ENCODE peak calls at places on chromosomes 7 and 10, in ten cellular contexts. H is left ventricle myocardium superior; T is GM18507; I is Panc1; P is T1000; Z is stimulated activated CD4-positive, alpha-beta T cell treated with anti-CD3 and anti-CD28 coated beads, Interleukin-2, amount 100 ng/mL, for 48 hours; K is amygdala; N is posterior cingulate gyrus; G is BJ; J is activated CD4-positive, CD25-positive, alpha-beta regulatory T cell. S is an unnamed sample.

GRCh38 chr7:31122649-31123058 is 70.5 kb downstream of the ADCYAP1R1 start:
- DNase-seq in K (peak), P (peak), Z (peak), J (no peak), H (peak), G (peak), T (peak), I (peak), N (peak), S (peak)

GRCh38 chr7:43004076-43004475 is 71.9 kb downstream of the MRPL32 start:
- DNase-seq in P (no peak), K (no peak), I (no peak), J (no peak), G (no peak), T (no peak), N (no peak), Z (no peak), H (no peak), S (no peak)

GRCh38 chr10:50607526-50607925 is 16.2 kb downstream of the SGMS1 start:
- DNase-seq in T (no peak), G (no peak), H (no peak), Z (no peak), P (no peak), I (no peak), N (no peak), J (no peak), K (no peak), S (no peak)

GRCh38 chr10:97444212-97444611 is 1.6 kb downstream of the EXOSC1 start:
- DNase-seq in G (no peak), T (no peak), J (no peak), P (no peak), H (no peak), N (no peak), I (no peak), Z (no peak), K (no peak), S (no peak)

GRCh38 chr10:132882481-132882951 is 59.9 kb downstream of the CFAP46 start:
- DNase-seq in K (no peak), J (no peak), G (no peak), T (no peak), P (no peak), N (no peak), I (no peak), Z (no peak), H (peak), S (no peak)

GRCh38 chr10:117972168-117972822 is 74.4 kb downstream of the RAB11FIP2 start:
- DNase-seq in T (no peak), J (no peak), P (no peak), Z (no peak), N (no peak), K (no peak), I (no peak), G (no peak), H (no peak), S (no peak)

GRCh38 chr10:20256969-20257368 is 440.7 kb downstream of the PLXDC2 start:
- DNase-seq in K (no peak), G (no peak), Z (no peak), I (no peak), T (no peak), N (no peak), H (no peak), J (no peak), P (no peak), S (no peak)

GRCh38 chr10:8138471-8138870 is 84.0 kb downstream of the GATA3 start:
- DNase-seq in J (no peak), K (no peak), I (no peak), N (no peak), Z (no peak), G (no peak), T (no peak), H (no peak), P (no peak), S (no peak)

GRCh38 chr10:83233691-83234090 is 905.6 kb upstream of the GHITM start:
- DNase-seq in T (no peak), H (no peak), G (no peak), N (no peak), P (no peak), Z (no peak), I (no peak), K (no peak), J (no peak), S (no peak)

S was measured in K562.